ENCODE peak calls at places on chromosome 15, in ten cellular contexts. One of them, this sample, is unnamed.

GRCh38 chr15:60022379-60022741 is 18.2 kb downstream of the FOXB1 start:
- DNase-seq in stomach: no peak
- DNase-seq in esophagus squamous epithelium: no peak
- DNase-seq in AG04449: no peak
- DNase-seq in fibroblast of mammary gland: no peak
- DNase-seq in psoas muscle: no peak
- DNase-seq in fibroblast of the aortic adventitia: no peak
- DNase-seq in choroid plexus epithelial cell: no peak
- DNase-seq in PC-3: no peak
- DNase-seq in cardiac fibroblast: no peak
- DNase-seq in this sample: no peak

GRCh38 chr15:29664406-29664805 is 157.9 kb downstream of the TJP1 start:
- DNase-seq in stomach: no peak
- DNase-seq in esophagus squamous epithelium: no peak
- DNase-seq in AG04449: no peak
- DNase-seq in fibroblast of mammary gland: no peak
- DNase-seq in psoas muscle: no peak
- DNase-seq in fibroblast of the aortic adventitia: no peak
- DNase-seq in choroid plexus epithelial cell: no peak
- DNase-seq in PC-3: no peak
- DNase-seq in cardiac fibroblast: no peak
- DNase-seq in this sample: no peak

GRCh38 chr15:68416158-68416535 is 15.8 kb downstream of the ITGA11 start:
- DNase-seq in stomach: no peak
- DNase-seq in esophagus squamous epithelium: no peak
- DNase-seq in AG04449: no peak
- DNase-seq in fibroblast of mammary gland: no peak
- DNase-seq in psoas muscle: no peak
- DNase-seq in fibroblast of the aortic adventitia: no peak
- DNase-seq in choroid plexus epithelial cell: no peak
- DNase-seq in PC-3: no peak
- DNase-seq in cardiac fibroblast: no peak
- DNase-seq in this sample: no peak

GRCh38 chr15:88447206-88447605 is 20.0 kb downstream of the MRPL46 start:
- DNase-seq in stomach: no peak
- DNase-seq in esophagus squamous epithelium: no peak
- DNase-seq in AG04449: no peak
- DNase-seq in fibroblast of mammary gland: no peak
- DNase-seq in psoas muscle: no peak
- DNase-seq in fibroblast of the aortic adventitia: peak
- DNase-seq in choroid plexus epithelial cell: no peak
- DNase-seq in PC-3: no peak
- DNase-seq in cardiac fibroblast: no peak
- DNase-seq in this sample: no peak

GRCh38 chr15:44662478-44663409 is 718 bp downstream of the SPG11 start:
- DNase-seq in stomach: peak
- DNase-seq in esophagus squamous epithelium: peak
- DNase-seq in AG04449: no peak
- DNase-seq in fibroblast of mammary gland: peak
- DNase-seq in psoas muscle: peak
- DNase-seq in fibroblast of the aortic adventitia: peak
- DNase-seq in choroid plexus epithelial cell: peak
- DNase-seq in PC-3: peak
- DNase-seq in cardiac fibroblast: peak
- DNase-seq in this sample: no peak

GRCh38 chr15:98428253-98428989 is 219.9 kb upstream of the IGF1R start:
- DNase-seq in stomach: peak
- DNase-seq in esophagus squamous epithelium: no peak
- DNase-seq in AG04449: no peak
- DNase-seq in fibroblast of mammary gland: peak
- DNase-seq in psoas muscle: peak
- DNase-seq in fibroblast of the aortic adventitia: peak
- DNase-seq in choroid plexus epithelial cell: peak
- DNase-seq in PC-3: peak
- DNase-seq in cardiac fibroblast: peak
- DNase-seq in this sample: peak

GRCh38 chr15:90054618-90055097 is 47.6 kb downstream of the IDH2 start:
- DNase-seq in stomach: no peak
- DNase-seq in esophagus squamous epithelium: no peak
- DNase-seq in AG04449: no peak
- DNase-seq in fibroblast of mammary gland: no peak
- DNase-seq in psoas muscle: no peak
- DNase-seq in fibroblast of the aortic adventitia: no peak
- DNase-seq in choroid plexus epithelial cell: no peak
- DNase-seq in PC-3: no peak
- DNase-seq in cardiac fibroblast: no peak
- DNase-seq in this sample: no peak

GRCh38 chr15:72782993-72783562 is 480 bp downstream of the ADPGK start:
- DNase-seq in stomach: peak
- DNase-seq in esophagus squamous epithelium: no peak
- DNase-seq in AG04449: no peak
- DNase-seq in fibroblast of mammary gland: peak
- DNase-seq in psoas muscle: peak
- DNase-seq in fibroblast of the aortic adventitia: peak
- DNase-seq in choroid plexus epithelial cell: peak
- DNase-seq in PC-3: peak
- DNase-seq in cardiac fibroblast: peak
- DNase-seq in this sample: no peak

GRCh38 chr15:88894348-88894818 is 961 bp downstream of the HAPLN3 start:
- DNase-seq in stomach: peak
- DNase-seq in esophagus squamous epithelium: no peak
- DNase-seq in AG04449: no peak
- DNase-seq in fibroblast of mammary gland: peak
- DNase-seq in psoas muscle: peak
- DNase-seq in fibroblast of the aortic adventitia: no peak
- DNase-seq in choroid plexus epithelial cell: peak
- DNase-seq in PC-3: peak
- DNase-seq in cardiac fibroblast: peak
- DNase-seq in this sample: no peak

GRCh38 chr15:92625297-92625980 is 30.1 kb downstream of the FAM174B start:
- DNase-seq in stomach: no peak
- DNase-seq in esophagus squamous epithelium: no peak
- DNase-seq in AG04449: no peak
- DNase-seq in fibroblast of mammary gland: peak
- DNase-seq in psoas muscle: no peak
- DNase-seq in fibroblast of the aortic adventitia: no peak
- DNase-seq in choroid plexus epithelial cell: peak
- DNase-seq in PC-3: peak
- DNase-seq in cardiac fibroblast: peak
- DNase-seq in this sample: peak

GRCh38 chr15:29889545-29890329 is 67.5 kb upstream of the TJP1 start:
- DNase-seq in stomach: no peak
- DNase-seq in esophagus squamous epithelium: no peak
- DNase-seq in AG04449: no peak
- DNase-seq in fibroblast of mammary gland: no peak
- DNase-seq in psoas muscle: no peak
- DNase-seq in fibroblast of the aortic adventitia: no peak
- DNase-seq in choroid plexus epithelial cell: no peak
- DNase-seq in PC-3: peak
- DNase-seq in cardiac fibroblast: peak
- DNase-seq in this sample: no peak

GRCh38 chr15:89860851-89861360 is 32.9 kb downstream of the AP3S2 start:
- DNase-seq in stomach: no peak
- DNase-seq in esophagus squamous epithelium: no peak
- DNase-seq in AG04449: no peak
- DNase-seq in fibroblast of mammary gland: no peak
- DNase-seq in psoas muscle: no peak
- DNase-seq in fibroblast of the aortic adventitia: no peak
- DNase-seq in choroid plexus epithelial cell: no peak
- DNase-seq in PC-3: no peak
- DNase-seq in cardiac fibroblast: no peak
- DNase-seq in this sample: no peak

GRCh38 chr15:88238618-88239430 is 17.7 kb downstream of the NTRK3 start:
- DNase-seq in stomach: no peak
- DNase-seq in esophagus squamous epithelium: no peak
- DNase-seq in AG04449: peak
- DNase-seq in fibroblast of mammary gland: peak
- DNase-seq in psoas muscle: no peak
- DNase-seq in fibroblast of the aortic adventitia: peak
- DNase-seq in choroid plexus epithelial cell: peak
- DNase-seq in PC-3: no peak
- DNase-seq in cardiac fibroblast: peak
- DNase-seq in this sample: peak

GRCh38 chr15:78105541-78106241 is 13.3 kb downstream of the SH2D7 start:
- DNase-seq in stomach: no peak
- DNase-seq in esophagus squamous epithelium: no peak
- DNase-seq in AG04449: no peak
- DNase-seq in fibroblast of mammary gland: peak
- DNase-seq in psoas muscle: no peak
- DNase-seq in fibroblast of the aortic adventitia: no peak
- DNase-seq in choroid plexus epithelial cell: peak
- DNase-seq in PC-3: no peak
- DNase-seq in cardiac fibroblast: peak
- DNase-seq in this sample: no peak

GRCh38 chr15:82805994-82806406 is at the start of gene FSD2:
- DNase-seq in stomach: no peak
- DNase-seq in esophagus squamous epithelium: no peak
- DNase-seq in AG04449: no peak
- DNase-seq in fibroblast of mammary gland: no peak
- DNase-seq in psoas muscle: peak
- DNase-seq in fibroblast of the aortic adventitia: no peak
- DNase-seq in choroid plexus epithelial cell: no peak
- DNase-seq in PC-3: no peak
- DNase-seq in cardiac fibroblast: no peak
- DNase-seq in this sample: no peak

GRCh38 chr15:78024883-78025282 is 52.6 kb downstream of the TBC1D2B start:
- DNase-seq in stomach: no peak
- DNase-seq in esophagus squamous epithelium: no peak
- DNase-seq in AG04449: no peak
- DNase-seq in fibroblast of mammary gland: no peak
- DNase-seq in psoas muscle: no peak
- DNase-seq in fibroblast of the aortic adventitia: no peak
- DNase-seq in choroid plexus epithelial cell: no peak
- DNase-seq in PC-3: no peak
- DNase-seq in cardiac fibroblast: no peak
- DNase-seq in this sample: no peak

GRCh38 chr15:70578196-70578595 is 185.2 kb downstream of the UACA start:
- DNase-seq in stomach: peak
- DNase-seq in esophagus squamous epithelium: no peak
- DNase-seq in AG04449: no peak
- DNase-seq in fibroblast of mammary gland: no peak
- DNase-seq in psoas muscle: no peak
- DNase-seq in fibroblast of the aortic adventitia: no peak
- DNase-seq in choroid plexus epithelial cell: no peak
- DNase-seq in PC-3: no peak
- DNase-seq in cardiac fibroblast: no peak
- DNase-seq in this sample: no peak

GRCh38 chr15:73338606-73339388 is 30.0 kb downstream of the HCN4 start:
- DNase-seq in stomach: no peak
- DNase-seq in esophagus squamous epithelium: no peak
- DNase-seq in AG04449: no peak
- DNase-seq in fibroblast of mammary gland: no peak
- DNase-seq in psoas muscle: no peak
- DNase-seq in fibroblast of the aortic adventitia: no peak
- DNase-seq in choroid plexus epithelial cell: no peak
- DNase-seq in PC-3: no peak
- DNase-seq in cardiac fibroblast: no peak
- DNase-seq in this sample: no peak

GRCh38 chr15:24955549-24955929 is 752 bp downstream of the SNRPN start:
- DNase-seq in stomach: no peak
- DNase-seq in esophagus squamous epithelium: no peak
- DNase-seq in AG04449: no peak
- DNase-seq in fibroblast of mammary gland: no peak
- DNase-seq in psoas muscle: peak
- DNase-seq in fibroblast of the aortic adventitia: no peak
- DNase-seq in choroid plexus epithelial cell: no peak
- DNase-seq in PC-3: no peak
- DNase-seq in cardiac fibroblast: no peak
- DNase-seq in this sample: no peak

GRCh38 chr15:64847016-64847415 is 5.3 kb downstream of the PLEKHO2 start:
- DNase-seq in stomach: no peak
- DNase-seq in esophagus squamous epithelium: no peak
- DNase-seq in AG04449: no peak
- DNase-seq in fibroblast of mammary gland: no peak
- DNase-seq in psoas muscle: no peak
- DNase-seq in fibroblast of the aortic adventitia: no peak
- DNase-seq in choroid plexus epithelial cell: no peak
- DNase-seq in PC-3: no peak
- DNase-seq in cardiac fibroblast: no peak
- DNase-seq in this sample: no peak
- H3K4me3 ChIP-seq in stomach: no peak
- H3K4me3 ChIP-seq in esophagus squamous epithelium: no peak
- H3K4me3 ChIP-seq in AG04449: no peak
- H3K4me3 ChIP-seq in fibroblast of mammary gland: no peak
- H3K4me3 ChIP-seq in psoas muscle: no peak
- H3K4me3 ChIP-seq in fibroblast of the aortic adventitia: no peak
- H3K4me3 ChIP-seq in choroid plexus epithelial cell: no peak
- H3K4me3 ChIP-seq in PC-3: no peak
- H3K4me3 ChIP-seq in cardiac fibroblast: no peak
- H3K4me3 ChIP-seq in this sample: no peak

GRCh38 chr15:57655809-57656208 is 50.7 kb upstream of the POLR2M start:
- DNase-seq in stomach: no peak
- DNase-seq in esophagus squamous epithelium: no peak
- DNase-seq in AG04449: no peak
- DNase-seq in fibroblast of mammary gland: no peak
- DNase-seq in psoas muscle: no peak
- DNase-seq in fibroblast of the aortic adventitia: no peak
- DNase-seq in choroid plexus epithelial cell: no peak
- DNase-seq in PC-3: no peak
- DNase-seq in cardiac fibroblast: no peak
- DNase-seq in this sample: no peak
- TF ChIP-seq CTCF in stomach: no peak
- TF ChIP-seq CTCF in esophagus squamous epithelium: no peak
- TF ChIP-seq CTCF in AG04449: no peak
- TF ChIP-seq CTCF in fibroblast of mammary gland: no peak
- TF ChIP-seq CTCF in psoas muscle: peak
- TF ChIP-seq CTCF in fibroblast of the aortic adventitia: no peak
- TF ChIP-seq CTCF in choroid plexus epithelial cell: peak
- TF ChIP-seq CTCF in PC-3: peak
- TF ChIP-seq CTCF in cardiac fibroblast: no peak
- TF ChIP-seq CTCF in this sample: no peak

DNA sequence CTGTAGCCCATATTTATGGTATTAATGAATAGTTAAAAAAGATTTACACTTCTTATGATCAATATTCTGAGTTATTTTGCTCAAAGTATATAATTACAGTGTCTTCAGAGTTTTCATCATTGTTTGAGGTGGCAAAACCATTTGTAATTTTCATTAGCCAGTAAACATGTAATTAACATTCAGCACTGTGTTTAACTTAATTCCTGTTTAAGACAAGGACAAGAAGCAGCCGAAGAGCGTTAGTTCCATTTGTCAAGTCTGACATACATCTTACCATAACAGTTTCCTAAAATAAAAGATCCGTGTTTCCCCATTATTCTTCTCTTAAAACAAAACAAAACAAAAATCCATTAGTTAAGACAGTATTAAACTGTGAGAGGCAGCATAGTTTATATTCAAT is 5.6 kb upstream of the NR2F2 start:
- DNase-seq in stomach: no peak
- DNase-seq in esophagus squamous epithelium: no peak
- DNase-seq in AG04449: no peak
- DNase-seq in fibroblast of mammary gland: peak
- DNase-seq in psoas muscle: no peak
- DNase-seq in fibroblast of the aortic adventitia: no peak
- DNase-seq in choroid plexus epithelial cell: peak
- DNase-seq in PC-3: no peak
- DNase-seq in cardiac fibroblast: peak
- DNase-seq in this sample: no peak
- H3K4me3 ChIP-seq in stomach: peak
- H3K4me3 ChIP-seq in esophagus squamous epithelium: peak
- H3K4me3 ChIP-seq in AG04449: peak
- H3K4me3 ChIP-seq in fibroblast of mammary gland: peak
- H3K4me3 ChIP-seq in psoas muscle: peak
- H3K4me3 ChIP-seq in fibroblast of the aortic adventitia: peak
- H3K4me3 ChIP-seq in choroid plexus epithelial cell: peak
- H3K4me3 ChIP-seq in PC-3: peak
- H3K4me3 ChIP-seq in cardiac fibroblast: peak
- H3K4me3 ChIP-seq in this sample: peak

GRCh38 chr15:64019764-64020163 is 26.5 kb downstream of the DAPK2 start:
- DNase-seq in stomach: peak
- DNase-seq in esophagus squamous epithelium: no peak
- DNase-seq in AG04449: no peak
- DNase-seq in fibroblast of mammary gland: no peak
- DNase-seq in psoas muscle: peak
- DNase-seq in fibroblast of the aortic adventitia: no peak
- DNase-seq in choroid plexus epithelial cell: no peak
- DNase-seq in PC-3: peak
- DNase-seq in cardiac fibroblast: no peak
- DNase-seq in this sample: no peak
- TF ChIP-seq CTCF in stomach: no peak
- TF ChIP-seq CTCF in esophagus squamous epithelium: no peak
- TF ChIP-seq CTCF in AG04449: no peak
- TF ChIP-seq CTCF in fibroblast of mammary gland: no peak
- TF ChIP-seq CTCF in psoas muscle: no peak
- TF ChIP-seq CTCF in fibroblast of the aortic adventitia: no peak
- TF ChIP-seq CTCF in choroid plexus epithelial cell: no peak
- TF ChIP-seq CTCF in PC-3: no peak
- TF ChIP-seq CTCF in cardiac fibroblast: no peak
- TF ChIP-seq CTCF in this sample: no peak